ENCODE peak calls at places on chromosome 18, in eight cellular contexts. G, L, K, D, C, Q, M and T are unnamed samples.

GRCh38 chr18:58847383-58848071 is 17.1 kb upstream of the ZNF532 start:
- DNase-seq in G (no peak), L (no peak), K (peak), D (no peak), C (no peak), Q (no peak), M (no peak), T (peak)

GRCh38 chr18:8990276-8991031 is 112.0 kb upstream of the NDUFV2 start:
- DNase-seq in G (no peak), L (no peak), K (no peak), D (no peak), C (no peak), Q (no peak), M (no peak), T (no peak)

GRCh38 chr18:23137788-23138216 is 2.5 kb downstream of the CABLES1 start:
- DNase-seq in G (no peak), L (peak), K (no peak), D (no peak), C (no peak), Q (no peak), M (no peak), T (peak)

GRCh38 chr18:78221496-78221895 is 758.1 kb upstream of the SALL3 start:
- DNase-seq in G (no peak), L (no peak), K (no peak), D (no peak), C (no peak), Q (no peak), M (no peak), T (no peak)

GRCh38 chr18:66722671-66723070 is 118.8 kb upstream of the CDH19 start:
- DNase-seq in G (no peak), L (no peak), K (no peak), D (no peak), C (no peak), Q (no peak), M (no peak), T (no peak)

GRCh38 chr18:41949206-41949920 is 5.7 kb upstream of the PIK3C3 start:
- DNase-seq in G (no peak), L (no peak), K (no peak), D (no peak), C (no peak), Q (no peak), M (no peak), T (no peak)

GRCh38 chr18:50629148-50629631 is 69.3 kb downstream of the MAPK4 start:
- DNase-seq in G (no peak), L (no peak), K (no peak), D (no peak), C (peak), Q (no peak), M (no peak), T (no peak)

GRCh38 chr18:25235648-25236047 is 116.3 kb downstream of the ZNF521 start:
- DNase-seq in G (no peak), L (no peak), K (no peak), D (no peak), C (no peak), Q (no peak), M (no peak), T (no peak)

GRCh38 chr18:62461591-62461990 is 61.2 kb upstream of the ZCCHC2 start:
- DNase-seq in G (no peak), L (no peak), K (no peak), D (no peak), C (no peak), Q (no peak), M (no peak), T (no peak)

GRCh38 chr18:12928149-12928548 is 19.7 kb upstream of the SEH1L start:
- DNase-seq in G (no peak), L (no peak), K (no peak), D (no peak), C (no peak), Q (no peak), M (no peak), T (no peak)

GRCh38 chr18:79769698-79770500 is 27.8 kb upstream of the KCNG2 start:
- DNase-seq in G (no peak), L (no peak), K (no peak), D (no peak), C (no peak), Q (peak), M (no peak), T (no peak)

GRCh38 chr18:1797265-1797664 is 774.0 kb downstream of the METTL4 start:
- DNase-seq in G (no peak), L (no peak), K (no peak), D (no peak), C (no peak), Q (no peak), M (no peak), T (no peak)

GRCh38 chr18:13374468-13375301 is 156.1 kb downstream of the LDLRAD4 start:
- DNase-seq in G (no peak), L (no peak), K (no peak), D (no peak), C (peak), Q (no peak), M (no peak), T (peak)

GRCh38 chr18:10965104-10965503 is 184.3 kb downstream of the PIEZO2 start:
- DNase-seq in G (no peak), L (no peak), K (no peak), D (no peak), C (no peak), Q (no peak), M (no peak), T (no peak)